ENCODE peak calls at places on chromosome 20, in five cellular contexts. One of them, this sample, is unnamed.

GRCh38 chr20:50645253-50646068 is 45.9 kb downstream of the RIPOR3 start:
- DNase-seq in neural crest cell: no peak
- DNase-seq in fibroblast of pulmonary artery: peak
- DNase-seq in progenitor cell of endocrine pancreas: peak
- DNase-seq in heart left ventricle: peak
- DNase-seq in this sample: peak

GRCh38 chr20:20327756-20328155 is 40.1 kb upstream of the INSM1 start:
- DNase-seq in neural crest cell: no peak
- DNase-seq in fibroblast of pulmonary artery: no peak
- DNase-seq in progenitor cell of endocrine pancreas: no peak
- DNase-seq in heart left ventricle: no peak
- DNase-seq in this sample: no peak

GRCh38 chr20:47795214-47795667 is 10.0 kb upstream of the SULF2 start:
- DNase-seq in neural crest cell: no peak
- DNase-seq in fibroblast of pulmonary artery: peak
- DNase-seq in progenitor cell of endocrine pancreas: no peak
- DNase-seq in heart left ventricle: no peak
- DNase-seq in this sample: no peak

GRCh38 chr20:25057234-25058050 is 497 bp downstream of the ACSS1 start:
- DNase-seq in neural crest cell: peak
- DNase-seq in fibroblast of pulmonary artery: peak
- DNase-seq in progenitor cell of endocrine pancreas: peak
- DNase-seq in heart left ventricle: peak
- DNase-seq in this sample: peak

GRCh38 chr20:50520222-50520877 is 10.2 kb downstream of the PTPN1 start:
- DNase-seq in neural crest cell: no peak
- DNase-seq in fibroblast of pulmonary artery: no peak
- DNase-seq in progenitor cell of endocrine pancreas: no peak
- DNase-seq in heart left ventricle: no peak
- DNase-seq in this sample: no peak

GRCh38 chr20:23094927-23095326 is 8.8 kb upstream of the CD93 start:
- DNase-seq in neural crest cell: no peak
- DNase-seq in fibroblast of pulmonary artery: peak
- DNase-seq in progenitor cell of endocrine pancreas: no peak
- DNase-seq in heart left ventricle: no peak
- DNase-seq in this sample: no peak

GRCh38 chr20:11350126-11351005 is 567.3 kb upstream of the BTBD3 start:
- DNase-seq in neural crest cell: peak
- DNase-seq in fibroblast of pulmonary artery: peak
- DNase-seq in progenitor cell of endocrine pancreas: no peak
- DNase-seq in heart left ventricle: no peak
- DNase-seq in this sample: no peak

GRCh38 chr20:44247676-44248419 is 740 bp downstream of the GDAP1L1 start:
- DNase-seq in neural crest cell: peak
- DNase-seq in fibroblast of pulmonary artery: peak
- DNase-seq in progenitor cell of endocrine pancreas: peak
- DNase-seq in heart left ventricle: no peak
- DNase-seq in this sample: peak

GRCh38 chr20:48332555-48332954 is 495.2 kb downstream of the PREX1 start:
- DNase-seq in neural crest cell: no peak
- DNase-seq in fibroblast of pulmonary artery: no peak
- DNase-seq in progenitor cell of endocrine pancreas: no peak
- DNase-seq in heart left ventricle: no peak
- DNase-seq in this sample: no peak

GRCh38 chr20:44457016-44457415 is 18.7 kb upstream of the TTPAL start:
- DNase-seq in neural crest cell: no peak
- DNase-seq in fibroblast of pulmonary artery: no peak
- DNase-seq in progenitor cell of endocrine pancreas: no peak
- DNase-seq in heart left ventricle: no peak
- DNase-seq in this sample: no peak

GRCh38 chr20:21156266-21156665 is 30.4 kb downstream of the KIZ start:
- DNase-seq in neural crest cell: no peak
- DNase-seq in fibroblast of pulmonary artery: peak
- DNase-seq in progenitor cell of endocrine pancreas: no peak
- DNase-seq in heart left ventricle: no peak
- DNase-seq in this sample: no peak

GRCh38 chr20:44660506-44660905 is 9.0 kb upstream of the ADA start:
- DNase-seq in neural crest cell: no peak
- DNase-seq in fibroblast of pulmonary artery: no peak
- DNase-seq in progenitor cell of endocrine pancreas: no peak
- DNase-seq in heart left ventricle: no peak
- DNase-seq in this sample: no peak

GRCh38 chr20:6026051-6026450 is 27.8 kb downstream of the LRRN4 start:
- DNase-seq in neural crest cell: no peak
- DNase-seq in fibroblast of pulmonary artery: peak
- DNase-seq in progenitor cell of endocrine pancreas: no peak
- DNase-seq in heart left ventricle: no peak
- DNase-seq in this sample: no peak

GRCh38 chr20:40532103-40532502 is 156.9 kb downstream of the MAFB start:
- DNase-seq in neural crest cell: no peak
- DNase-seq in fibroblast of pulmonary artery: peak
- DNase-seq in progenitor cell of endocrine pancreas: no peak
- DNase-seq in heart left ventricle: no peak
- DNase-seq in this sample: peak

GRCh38 chr20:51729771-51730170 is 38.4 kb downstream of the ATP9A start:
- DNase-seq in neural crest cell: no peak
- DNase-seq in fibroblast of pulmonary artery: no peak
- DNase-seq in progenitor cell of endocrine pancreas: no peak
- DNase-seq in heart left ventricle: no peak
- DNase-seq in this sample: no peak

GRCh38 chr20:25858495-25859425 is 162.1 kb upstream of the ZNF337 start:
- DNase-seq in neural crest cell: no peak
- DNase-seq in fibroblast of pulmonary artery: no peak
- DNase-seq in progenitor cell of endocrine pancreas: no peak
- DNase-seq in heart left ventricle: no peak
- DNase-seq in this sample: no peak

GRCh38 chr20:39016496-39016895 is 54.4 kb downstream of the DHX35 start:
- DNase-seq in neural crest cell: no peak
- DNase-seq in fibroblast of pulmonary artery: no peak
- DNase-seq in progenitor cell of endocrine pancreas: no peak
- DNase-seq in heart left ventricle: no peak
- DNase-seq in this sample: no peak

GRCh38 chr20:2557873-2558580 is 21.7 kb downstream of the TMC2 start:
- DNase-seq in neural crest cell: no peak
- DNase-seq in fibroblast of pulmonary artery: no peak
- DNase-seq in progenitor cell of endocrine pancreas: no peak
- DNase-seq in heart left ventricle: no peak
- DNase-seq in this sample: no peak

GRCh38 chr20:52993091-52993490 is 20.9 kb downstream of the TSHZ2 start:
- DNase-seq in neural crest cell: no peak
- DNase-seq in fibroblast of pulmonary artery: no peak
- DNase-seq in progenitor cell of endocrine pancreas: no peak
- DNase-seq in heart left ventricle: no peak
- DNase-seq in this sample: no peak

DNA sequence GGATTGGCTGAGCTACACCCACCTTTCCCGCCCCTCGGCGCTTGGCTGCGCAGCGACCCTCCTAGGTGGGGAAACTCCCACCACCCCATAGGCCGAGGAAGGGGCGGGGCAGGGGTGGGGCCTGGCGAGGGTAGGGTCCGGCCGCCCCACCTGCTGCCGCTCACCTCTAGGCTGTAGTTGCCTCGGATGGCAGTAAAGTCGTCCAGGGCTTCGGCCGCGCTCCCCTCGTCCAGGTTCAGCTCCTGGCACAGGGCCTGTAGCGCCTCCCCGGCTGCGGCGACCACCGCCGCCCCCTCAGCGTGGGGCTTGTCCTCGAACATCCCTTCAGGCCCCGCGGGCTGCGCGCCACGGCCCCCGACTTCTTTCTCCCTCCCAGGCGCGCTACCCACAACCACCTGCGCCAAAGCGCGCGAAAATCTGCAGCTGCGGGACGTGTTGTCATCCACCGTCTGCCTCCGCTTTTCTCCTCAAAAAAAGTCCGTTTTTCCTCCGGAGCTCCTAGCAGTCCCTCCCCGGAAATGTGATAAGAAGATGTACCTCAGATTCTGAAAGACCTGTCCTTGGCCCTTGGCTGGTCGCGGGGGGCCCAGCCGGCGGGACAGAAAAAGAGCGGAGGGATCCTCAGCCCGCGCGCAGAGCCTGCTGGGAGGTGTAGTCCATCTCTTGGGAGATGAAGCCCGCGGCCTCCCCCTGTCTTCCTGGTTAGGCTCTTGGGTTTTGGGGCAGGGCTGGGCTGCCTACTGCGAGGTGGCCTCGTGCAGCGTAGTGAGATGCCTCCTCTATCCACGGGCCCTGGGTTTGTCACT is at the start of gene RBL1:
- DNase-seq in neural crest cell: peak
- DNase-seq in fibroblast of pulmonary artery: peak
- DNase-seq in progenitor cell of endocrine pancreas: peak
- DNase-seq in heart left ventricle: peak
- DNase-seq in this sample: peak
- TF ChIP-seq CTCF in neural crest cell: peak
- TF ChIP-seq CTCF in fibroblast of pulmonary artery: peak
- TF ChIP-seq CTCF in progenitor cell of endocrine pancreas: no peak
- TF ChIP-seq CTCF in heart left ventricle: peak
- TF ChIP-seq CTCF in this sample: no peak

GRCh38 chr20:18628330-18628941 is 40.6 kb downstream of the DTD1 start:
- DNase-seq in neural crest cell: no peak
- DNase-seq in fibroblast of pulmonary artery: no peak
- DNase-seq in progenitor cell of endocrine pancreas: no peak
- DNase-seq in heart left ventricle: no peak
- DNase-seq in this sample: peak
- TF ChIP-seq CTCF in neural crest cell: peak
- TF ChIP-seq CTCF in fibroblast of pulmonary artery: peak
- TF ChIP-seq CTCF in progenitor cell of endocrine pancreas: peak
- TF ChIP-seq CTCF in heart left ventricle: peak
- TF ChIP-seq CTCF in this sample: peak

GRCh38 chr20:60695223-60695622 is 556.8 kb upstream of the CDH4 start:
- DNase-seq in neural crest cell: no peak
- DNase-seq in fibroblast of pulmonary artery: peak
- DNase-seq in progenitor cell of endocrine pancreas: no peak
- DNase-seq in heart left ventricle: no peak
- DNase-seq in this sample: no peak

GRCh38 chr20:60691966-60692615 is 560.0 kb upstream of the CDH4 start:
- DNase-seq in neural crest cell: no peak
- DNase-seq in fibroblast of pulmonary artery: no peak
- DNase-seq in progenitor cell of endocrine pancreas: no peak
- DNase-seq in heart left ventricle: no peak
- DNase-seq in this sample: no peak

GRCh38 chr20:60697252-60697651 is 554.8 kb upstream of the CDH4 start:
- DNase-seq in neural crest cell: no peak
- DNase-seq in fibroblast of pulmonary artery: no peak
- DNase-seq in progenitor cell of endocrine pancreas: no peak
- DNase-seq in heart left ventricle: no peak
- DNase-seq in this sample: no peak

GRCh38 chr20:60693513-60694133 is 558.4 kb upstream of the CDH4 start:
- DNase-seq in neural crest cell: no peak
- DNase-seq in fibroblast of pulmonary artery: no peak
- DNase-seq in progenitor cell of endocrine pancreas: no peak
- DNase-seq in heart left ventricle: no peak
- DNase-seq in this sample: no peak

GRCh38 chr20:60694763-60695162 is 557.3 kb upstream of the CDH4 start:
- DNase-seq in neural crest cell: no peak
- DNase-seq in fibroblast of pulmonary artery: no peak
- DNase-seq in progenitor cell of endocrine pancreas: no peak
- DNase-seq in heart left ventricle: no peak
- DNase-seq in this sample: no peak
- TF ChIP-seq CTCF in neural crest cell: no peak
- TF ChIP-seq CTCF in fibroblast of pulmonary artery: no peak
- TF ChIP-seq CTCF in progenitor cell of endocrine pancreas: no peak
- TF ChIP-seq CTCF in heart left ventricle: no peak
- TF ChIP-seq CTCF in this sample: no peak

GRCh38 chr20:49348563-49348962 is 70.7 kb upstream of the ZNFX1 start:
- DNase-seq in neural crest cell: no peak
- DNase-seq in fibroblast of pulmonary artery: no peak
- DNase-seq in progenitor cell of endocrine pancreas: no peak
- DNase-seq in heart left ventricle: no peak
- DNase-seq in this sample: no peak

GRCh38 chr20:49345538-49345937 is 67.7 kb upstream of the ZNFX1 start:
- DNase-seq in neural crest cell: no peak
- DNase-seq in fibroblast of pulmonary artery: peak
- DNase-seq in progenitor cell of endocrine pancreas: no peak
- DNase-seq in heart left ventricle: no peak
- DNase-seq in this sample: no peak

GRCh38 chr20:49344975-49345374 is 67.1 kb upstream of the ZNFX1 start:
- DNase-seq in neural crest cell: no peak
- DNase-seq in fibroblast of pulmonary artery: peak
- DNase-seq in progenitor cell of endocrine pancreas: no peak
- DNase-seq in heart left ventricle: peak
- DNase-seq in this sample: no peak

GRCh38 chr20:49347156-49347555 is 69.3 kb upstream of the ZNFX1 start:
- DNase-seq in neural crest cell: no peak
- DNase-seq in fibroblast of pulmonary artery: no peak
- DNase-seq in progenitor cell of endocrine pancreas: no peak
- DNase-seq in heart left ventricle: no peak
- DNase-seq in this sample: no peak

GRCh38 chr20:49346682-49347081 is 68.8 kb upstream of the ZNFX1 start:
- DNase-seq in neural crest cell: no peak
- DNase-seq in fibroblast of pulmonary artery: no peak
- DNase-seq in progenitor cell of endocrine pancreas: no peak
- DNase-seq in heart left ventricle: no peak
- DNase-seq in this sample: no peak
- TF ChIP-seq CTCF in neural crest cell: no peak
- TF ChIP-seq CTCF in fibroblast of pulmonary artery: no peak
- TF ChIP-seq CTCF in progenitor cell of endocrine pancreas: no peak
- TF ChIP-seq CTCF in heart left ventricle: no peak
- TF ChIP-seq CTCF in this sample: peak

DNA sequence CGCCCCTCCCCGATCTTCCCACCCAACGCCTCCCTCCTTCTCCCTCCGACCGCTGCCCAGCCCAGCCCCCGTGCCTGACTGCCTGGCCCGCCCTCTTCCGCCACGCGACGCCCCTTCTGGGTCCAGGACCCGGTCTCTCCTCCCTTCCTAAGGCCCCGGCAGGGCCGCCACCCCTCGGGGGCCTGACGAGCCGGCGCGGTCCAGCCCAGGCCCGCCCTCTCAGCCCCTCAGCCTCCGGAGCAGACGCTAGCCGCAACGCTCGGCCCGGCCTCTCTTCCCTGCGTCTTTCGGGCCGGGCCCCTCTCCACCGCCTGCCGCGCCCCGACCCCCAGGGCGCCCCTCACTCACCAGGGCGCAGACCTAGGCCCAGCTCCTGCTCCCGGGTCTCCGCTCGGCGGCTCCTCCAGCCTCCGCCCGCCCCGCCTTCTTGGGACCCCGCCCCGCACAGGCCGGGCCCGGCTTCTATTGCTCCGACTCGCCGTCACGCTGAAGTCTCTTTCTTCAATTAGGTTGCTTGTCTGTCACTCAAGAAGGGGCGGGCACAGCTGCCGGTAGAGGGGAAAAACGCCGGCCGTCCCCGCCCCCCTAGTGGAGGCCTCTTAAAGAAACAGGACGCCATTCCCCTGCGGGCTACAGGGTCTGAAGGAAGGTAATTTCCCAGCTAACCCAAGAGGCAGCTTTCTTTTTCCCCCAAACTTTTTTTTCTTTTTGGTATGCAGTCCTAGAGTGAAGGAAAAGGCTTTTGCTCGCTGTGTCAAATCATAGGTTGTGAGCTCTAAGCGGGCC is at the start of gene ELMO2:
- DNase-seq in neural crest cell: peak
- DNase-seq in fibroblast of pulmonary artery: peak
- DNase-seq in progenitor cell of endocrine pancreas: peak
- DNase-seq in heart left ventricle: peak
- DNase-seq in this sample: peak
- TF ChIP-seq CTCF in neural crest cell: peak
- TF ChIP-seq CTCF in fibroblast of pulmonary artery: no peak
- TF ChIP-seq CTCF in progenitor cell of endocrine pancreas: peak
- TF ChIP-seq CTCF in heart left ventricle: peak
- TF ChIP-seq CTCF in this sample: no peak

GRCh38 chr20:64133951-64134407 is 26.6 kb upstream of the NPBWR2 start:
- DNase-seq in neural crest cell: no peak
- DNase-seq in fibroblast of pulmonary artery: no peak
- DNase-seq in progenitor cell of endocrine pancreas: no peak
- DNase-seq in heart left ventricle: no peak
- DNase-seq in this sample: peak
- TF ChIP-seq CTCF in neural crest cell: peak
- TF ChIP-seq CTCF in fibroblast of pulmonary artery: peak
- TF ChIP-seq CTCF in progenitor cell of endocrine pancreas: no peak
- TF ChIP-seq CTCF in heart left ventricle: no peak
- TF ChIP-seq CTCF in this sample: no peak